ENCODE peak calls at places on chromosomes 6 and 20, in six cellular contexts. T is hepatocyte; V is GM03348; U is activated CD8-positive, alpha-beta memory T cell treated with anti-CD3 and anti-CD28 coated beads for 48 hours; Y is breast epithelium; E is NCI-H774. Z is an unnamed sample.

GRCh38 chr6:56292505-56293181 is 45.3 kb upstream of the COL21A1 start:
- DNase-seq in V (peak), Y (no peak), T (peak), E (peak), U (no peak), Z (no peak)

GRCh38 chr6:4179960-4180652 is 44.7 kb upstream of the ECI2 start:
- DNase-seq in E (no peak), T (no peak), Y (no peak), V (no peak), U (no peak), Z (no peak)

GRCh38 chr6:137013738-137014602 is 30.8 kb downstream of the IL20RA start:
- DNase-seq in U (no peak), T (peak), V (peak), E (peak), Y (no peak), Z (no peak)

GRCh38 chr20:17849901-17850673 is 118.5 kb downstream of the SNX5 start:
- DNase-seq in T (peak), U (no peak), E (no peak), Y (no peak), V (peak), Z (no peak)

GRCh38 chr6:34237316-34237721 is 646 bp downstream of the HMGA1 start:
- DNase-seq in U (no peak), E (peak), Y (no peak), T (peak), V (peak), Z (no peak)

GRCh38 chr6:139988702-139989101 is 614.3 kb upstream of the CITED2 start:
- DNase-seq in Y (no peak), U (no peak), V (no peak), E (no peak), T (no peak), Z (no peak)

GRCh38 chr20:14775778-14776177 is 438.4 kb upstream of the FLRT3 start:
- DNase-seq in E (no peak), T (peak), Y (no peak), V (peak), U (no peak), Z (no peak)

GRCh38 chr6:160133441-160134336 is 12.1 kb downstream of the SLC22A1 start:
- DNase-seq in Y (no peak), T (no peak), E (no peak), U (no peak), V (no peak), Z (no peak)

GRCh38 chr6:6918216-6918983 is 189.4 kb upstream of the RREB1 start:
- DNase-seq in Y (no peak), U (peak), V (peak), T (no peak), E (no peak), Z (no peak)

GRCh38 chr6:158536891-158537798 is 22.7 kb upstream of the TMEM181 start:
- DNase-seq in T (peak), U (no peak), V (peak), E (peak), Y (peak), Z (peak)

GRCh38 chr6:26121141-26122004 is 34.1 kb downstream of the HFE start:
- DNase-seq in T (peak), Y (no peak), V (no peak), U (no peak), E (no peak), Z (no peak)

GRCh38 chr6:108653864-108654402 is 93.2 kb downstream of the FOXO3 start:
- DNase-seq in U (no peak), V (peak), E (no peak), T (no peak), Y (no peak), Z (no peak)

GRCh38 chr20:4151991-4152695 is 136.8 kb upstream of the RNF24 start:
- DNase-seq in V (no peak), E (no peak), U (no peak), Y (peak), T (no peak), Z (no peak)

GRCh38 chr6:170031096-170031471 is 259.8 kb downstream of the DLL1 start:
- DNase-seq in E (peak), U (no peak), T (peak), Y (peak), V (no peak), Z (no peak)

GRCh38 chr20:58690851-58691250 is 1.7 kb upstream of the NPEPL1 start:
- DNase-seq in E (no peak), V (peak), Y (no peak), T (peak), U (no peak), Z (no peak)

Z was measured in mesothelial cell of epicardium.